ENCODE peak calls at places on chromosome 22, in six cellular contexts. R is HAP-1, J is lower leg skin, D is right lobe of liver, K is colonic mucosa, F is fibroblast of pulmonary artery. T is an unnamed sample.

GRCh38 chr22:23789121-23789520 is 2.4 kb downstream of the SMARCB1 start:
- DNase-seq in R (no peak), J (no peak), D (no peak), K (no peak), F (no peak), T (no peak)

GRCh38 chr22:35092146-35092805 is 26.3 kb downstream of the ISX start:
- DNase-seq in R (no peak), J (peak; percentile 59), D (no peak), K (no peak), F (no peak), T (no peak)

GRCh38 chr22:18110944-18111758 is 542 bp downstream of the TUBA8 start:
- DNase-seq in R (no peak), J (no peak), D (no peak), K (no peak), F (no peak), T (no peak)

GRCh38 chr22:47071812-47072641 is 309.6 kb downstream of the TBC1D22A start:
- DNase-seq in R (no peak), J (peak; percentile 70), D (peak; percentile 23), K (no peak), F (no peak), T (no peak)

GRCh38 chr22:30481711-30482110 is 9.9 kb upstream of the SEC14L3 start:
- DNase-seq in R (no peak), J (no peak), D (no peak), K (no peak), F (peak; percentile 9), T (no peak)

GRCh38 chr22:41831383-41831782 is 1.5 kb upstream of the SREBF2 start:
- DNase-seq in R (no peak), J (no peak), D (no peak), K (no peak), F (peak; percentile 41), T (no peak)

GRCh38 chr22:42283288-42284229 is 13.1 kb upstream of the TCF20 start:
- DNase-seq in R (no peak), J (no peak), D (no peak), K (no peak), F (no peak), T (no peak)

GRCh38 chr22:16960884-16961249 is 47.2 kb downstream of the GAB4 start:
- DNase-seq in R (no peak), J (peak; percentile 69), D (no peak), K (no peak), F (no peak), T (no peak)

GRCh38 chr22:30445438-30445936 is 19.9 kb downstream of the MTFP1 start:
- DNase-seq in R (no peak), J (no peak), D (no peak), K (no peak), F (no peak), T (no peak)

GRCh38 chr22:46652930-46653331 is 32.7 kb downstream of the GRAMD4 start:
- DNase-seq in R (no peak), J (no peak), D (no peak), K (no peak), F (peak; percentile 31), T (no peak)

GRCh38 chr22:22833059-22833458 is 54.6 kb upstream of the IGLL5 start:
- DNase-seq in R (no peak), J (no peak), D (no peak), K (no peak), F (no peak), T (no peak)

GRCh38 chr22:26983311-26983710 is 325.9 kb downstream of the MIAT start:
- DNase-seq in R (no peak), J (no peak), D (no peak), K (no peak), F (no peak), T (no peak)

GRCh38 chr22:25759825-25760231 is 17.8 kb downstream of the MYO18B start:
- DNase-seq in R (no peak), J (no peak), D (no peak), K (no peak), F (peak; percentile 97), T (peak; percentile 90)

GRCh38 chr22:31393890-31394289 is 5.5 kb upstream of the DRG1 start:
- DNase-seq in R (no peak), J (no peak), D (no peak), K (no peak), F (no peak), T (no peak)

GRCh38 chr22:47006869-47007268 is 244.4 kb downstream of the TBC1D22A start:
- DNase-seq in R (no peak), J (peak; percentile 74), D (no peak), K (no peak), F (no peak), T (no peak)

GRCh38 chr22:48715511-48715910 is 1112.2 kb downstream of the BRD1 start:
- DNase-seq in R (no peak), J (no peak), D (no peak), K (no peak), F (no peak), T (no peak)

GRCh38 chr22:47270463-47271135 is 508.1 kb downstream of the TBC1D22A start:
- DNase-seq in R (no peak), J (no peak), D (no peak), K (no peak), F (no peak), T (no peak)

DNA sequence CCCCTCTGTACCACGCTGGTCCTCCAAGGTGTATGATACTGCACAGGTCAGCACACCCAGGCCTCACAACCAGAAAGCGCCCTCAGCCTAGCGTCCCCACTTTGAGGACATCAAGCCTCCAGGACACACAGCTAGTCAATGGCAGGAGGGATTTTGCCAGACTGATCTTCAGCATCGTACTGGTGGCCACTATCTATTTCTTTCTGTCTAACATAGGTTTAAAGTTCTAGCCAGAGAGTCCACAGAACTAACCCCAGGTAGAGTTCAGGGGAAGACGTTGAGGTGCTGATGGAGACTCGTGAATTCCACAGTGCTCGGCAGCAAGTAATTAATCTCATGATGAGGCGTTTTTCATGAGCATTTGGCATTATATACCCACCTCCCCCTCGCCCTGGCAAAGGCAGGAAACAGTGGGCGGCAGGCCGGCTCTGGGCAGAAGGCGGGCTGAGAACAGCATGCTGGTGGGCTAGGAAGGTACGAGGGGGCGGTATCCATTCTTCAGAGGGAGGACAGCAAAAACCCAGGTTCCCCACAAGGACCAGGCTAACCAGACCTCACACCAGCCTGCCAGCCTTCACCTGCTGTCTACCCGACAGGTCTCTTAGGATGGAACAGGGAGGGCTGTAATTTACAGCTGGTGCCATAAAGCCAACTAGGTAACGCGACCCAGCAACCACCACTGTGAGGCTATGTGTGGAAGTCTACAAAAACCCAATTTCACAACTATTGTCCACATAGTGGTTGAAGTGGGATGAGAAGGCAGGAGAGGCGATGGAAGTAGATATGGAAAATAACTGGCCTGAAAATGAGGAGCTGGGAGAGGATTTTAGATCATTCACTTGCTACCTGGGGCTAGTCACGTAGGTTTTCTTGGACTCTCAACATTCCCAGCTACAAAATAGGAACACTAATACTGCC is 18.5 kb downstream of the MYH9 start:
- DNase-seq in R (no peak), J (no peak), D (no peak), K (no peak), F (no peak), T (no peak)
- H3K4me3 ChIP-seq in R (no peak overlapping the region), J (no peak overlapping the region), D (no peak overlapping the region), K (no peak overlapping the region), F (no peak overlapping the region), T (no peak overlapping the region)

DNA sequence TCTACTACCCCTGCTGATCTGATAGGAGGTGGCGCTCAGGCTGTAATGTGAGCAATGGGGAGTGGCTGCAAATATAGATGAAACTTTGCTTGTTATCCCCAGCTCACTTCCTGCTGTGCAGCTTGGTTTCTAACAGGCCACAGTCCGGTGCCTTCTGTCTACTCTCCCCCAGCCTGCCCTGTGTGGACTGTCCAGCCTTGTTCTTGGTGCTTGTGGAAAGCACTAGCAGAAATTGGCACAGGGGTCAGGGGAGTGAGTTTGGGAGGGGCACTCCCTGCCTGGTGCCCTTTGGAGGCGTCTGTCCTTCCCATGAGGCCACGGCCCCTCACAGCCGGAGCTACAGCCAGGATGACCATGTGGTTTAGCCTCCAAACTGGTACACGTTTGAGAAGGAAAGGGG is 14.3 kb downstream of the MOV10L1 start:
- DNase-seq in R (no peak), J (no peak), D (no peak), K (no peak), F (no peak), T (no peak)
- H3K4me3 ChIP-seq in R (no peak overlapping the region), J (no peak overlapping the region), D (no peak overlapping the region), K (no peak overlapping the region), F (no peak overlapping the region), T (no peak overlapping the region)

DNA sequence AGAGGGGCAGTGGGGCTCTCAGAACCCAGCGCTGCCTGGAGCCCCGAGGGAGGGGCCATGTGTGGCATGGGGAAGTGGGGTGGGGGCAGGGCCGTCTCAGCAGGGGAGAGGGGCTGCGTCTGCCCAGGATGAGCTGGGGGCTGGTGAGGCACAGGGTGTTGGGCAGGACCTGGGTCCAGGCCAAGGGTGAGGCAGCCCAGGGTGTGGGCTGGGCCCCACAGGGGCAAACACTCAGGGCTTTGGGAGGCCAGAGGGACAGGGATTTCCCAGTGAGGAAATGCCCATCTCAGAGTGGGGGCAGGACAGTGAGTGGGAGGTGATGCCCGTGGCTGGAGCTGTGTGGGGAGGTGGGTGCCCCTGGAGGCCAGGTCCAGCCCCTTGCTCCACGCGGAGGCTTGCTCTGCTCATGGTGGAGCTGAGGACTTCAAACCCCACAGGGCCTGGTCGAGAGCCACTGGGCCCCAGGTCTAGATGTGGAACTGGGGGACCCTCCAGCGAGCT is 5.4 kb downstream of the PLXNB2 start:
- DNase-seq in R (no peak), J (no peak), D (no peak), K (peak; percentile 73), F (peak; percentile 29), T (no peak)
- H3K4me3 ChIP-seq in R (no peak overlapping the region), J (no peak overlapping the region), D (no peak overlapping the region), K (no peak overlapping the region), F (peak overlapping the region; percentile 7), T (no peak overlapping the region)

DNA sequence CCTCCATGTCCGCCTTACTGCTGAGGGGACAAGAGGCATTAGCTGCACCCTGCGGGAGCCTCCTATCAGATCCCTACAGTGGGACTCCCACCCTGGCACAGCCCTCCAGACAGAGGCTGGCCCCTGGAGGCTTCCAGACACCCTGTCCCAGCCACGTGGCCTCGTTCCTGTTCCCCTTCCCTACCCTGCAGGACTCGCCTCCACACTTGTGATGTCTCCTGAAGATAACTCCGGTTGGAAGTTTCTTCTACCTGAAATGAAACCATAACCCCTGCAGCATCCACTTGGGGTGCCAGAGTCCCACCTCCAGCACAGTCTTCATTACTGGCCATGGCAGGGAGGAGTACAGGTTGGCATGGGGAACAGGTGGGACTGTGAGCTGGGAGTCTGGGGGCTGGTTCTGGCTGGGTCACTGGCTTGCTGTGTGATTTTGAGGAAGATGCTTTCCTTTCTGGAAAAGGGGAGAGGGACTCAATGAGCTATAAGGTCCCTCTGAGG is 4.9 kb upstream of the SH3BP1 start:
- DNase-seq in R (no peak), J (no peak), D (no peak), K (no peak), F (no peak), T (no peak)
- H3K4me3 ChIP-seq in R (no peak overlapping the region), J (no peak overlapping the region), D (no peak overlapping the region), K (no peak overlapping the region), F (peak overlapping the region; percentile 32), T (no peak overlapping the region)

GRCh38 chr22:20079745-20080444 is at the start of gene DGCR8:
- DNase-seq in R (peak; percentile 90), J (peak; percentile 98), D (peak; percentile 97), K (peak; percentile 96), F (peak; percentile 94), T (peak; percentile 33)
- H3K4me3 ChIP-seq in R (peak within 1 kb of the TSS; percentile 85), J (peak within 1 kb of the TSS; percentile 79), D (peak within 1 kb of the TSS; percentile 93), K (peak within 1 kb of the TSS; percentile 87), F (peak within 1 kb of the TSS; percentile 89), T (peak within 1 kb of the TSS; percentile 79)